ENCODE peak calls at places on chromosomes 12 and 14, in five cellular contexts. L, Q, G, J and Z are unnamed samples.

GRCh38 chr14:96059519-96060135 is 20.5 kb downstream of the C14orf132 start:
- DNase-seq in L (no peak), J (no peak), G (no peak), Q (no peak), Z (no peak)

GRCh38 chr14:31927348-31927826 is 149.7 kb upstream of the ARHGAP5 start:
- DNase-seq in L (peak; percentile 21), G (no peak), J (no peak), Q (peak; percentile 84), Z (no peak)

GRCh38 chr12:6536894-6537579 is 2.7 kb downstream of the GAPDH start:
- DNase-seq in G (no peak), J (no peak), Q (peak; percentile 37), L (no peak), Z (no peak)

GRCh38 chr12:125853670-125854069 is 788.4 kb downstream of the AACS start:
- DNase-seq in Q (no peak), J (no peak), G (no peak), L (no peak), Z (no peak)

GRCh38 chr14:75283162-75283883 is 4.7 kb downstream of the FOS start:
- DNase-seq in J (peak; percentile 17), Q (peak; percentile 89), G (no peak), L (peak; percentile 51), Z (no peak)

GRCh38 chr12:122028165-122028591 is 6.5 kb downstream of the BCL7A start:
- DNase-seq in Q (no peak), J (no peak), L (no peak), G (no peak), Z (no peak)

GRCh38 chr14:51087024-51087423 is 7.9 kb downstream of the TRIM9 start:
- DNase-seq in L (peak; percentile 41), Q (peak; percentile 82), J (peak; percentile 25), G (peak; percentile 72), Z (no peak)

GRCh38 chr14:58572092-58572853 is 65.5 kb upstream of the DACT1 start:
- DNase-seq in G (no peak), J (no peak), L (no peak), Q (peak; percentile 13), Z (no peak)

GRCh38 chr14:73786942-73787759 is 64.5 kb upstream of the PTGR2 start:
- DNase-seq in L (peak; percentile 73), J (peak; percentile 65), G (no peak), Q (peak; percentile 31), Z (no peak)

GRCh38 chr14:67411820-67412421 is at the start of gene PLEK2:
- DNase-seq in G (peak; percentile 81), Q (peak; percentile 53), J (no peak), L (peak; percentile 65), Z (no peak)

GRCh38 chr14:106291626-106292025 is 765.2 kb downstream of the TMEM121 start:
- DNase-seq in Q (no peak), J (no peak), G (no peak), L (no peak), Z (no peak)

GRCh38 chr14:79424462-79424861 is 786.8 kb downstream of the DIO2 start:
- DNase-seq in G (no peak), L (no peak), Q (no peak), J (no peak), Z (no peak)

GRCh38 chr14:20587489-20588154 is at the start of gene RNASE11:
- DNase-seq in L (no peak), G (no peak), Q (no peak), J (no peak), Z (no peak)

GRCh38 chr12:89708793-89709156 is at the start of gene ATP2B1:
- DNase-seq in J (peak; percentile 77), G (peak; percentile 47), L (peak; percentile 81), Q (peak; percentile 88), Z (no peak)

GRCh38 chr12:81998761-81999378 is 239.7 kb upstream of the PPFIA2 start:
- DNase-seq in Q (no peak), G (no peak), L (no peak), J (no peak), Z (no peak)

GRCh38 chr12:106754331-106754730 is 20.2 kb upstream of the RIC8B start:
- DNase-seq in Q (no peak), L (no peak), J (no peak), G (no peak), Z (no peak)

GRCh38 chr14:39428118-39428517 is 4.1 kb downstream of the FBXO33 start:
- DNase-seq in J (no peak), G (no peak), L (no peak), Q (no peak), Z (no peak)

GRCh38 chr14:48504921-48505320 is 829.5 kb upstream of the MDGA2 start:
- DNase-seq in G (no peak), L (no peak), Q (no peak), J (no peak), Z (no peak)

GRCh38 chr12:92596388-92596787 is 106.4 kb upstream of the PLEKHG7 start:
- DNase-seq in G (no peak), Q (peak; percentile 30), J (no peak), L (no peak), Z (no peak)

GRCh38 chr12:9700606-9700956 is 31.1 kb downstream of the CLEC2D start:
- DNase-seq in Q (no peak), J (no peak), G (no peak), L (no peak), Z (no peak)

GRCh38 chr12:26451763-26452162 is 256.4 kb downstream of the SSPN start:
- DNase-seq in L (no peak), J (no peak), G (no peak), Q (no peak), Z (no peak)

GRCh38 chr14:83463500-83464098 is 1929.9 kb upstream of the SEL1L start:
- DNase-seq in Q (peak; percentile 28), G (no peak), J (peak; percentile 10), L (peak; percentile 80), Z (no peak)

DNA sequence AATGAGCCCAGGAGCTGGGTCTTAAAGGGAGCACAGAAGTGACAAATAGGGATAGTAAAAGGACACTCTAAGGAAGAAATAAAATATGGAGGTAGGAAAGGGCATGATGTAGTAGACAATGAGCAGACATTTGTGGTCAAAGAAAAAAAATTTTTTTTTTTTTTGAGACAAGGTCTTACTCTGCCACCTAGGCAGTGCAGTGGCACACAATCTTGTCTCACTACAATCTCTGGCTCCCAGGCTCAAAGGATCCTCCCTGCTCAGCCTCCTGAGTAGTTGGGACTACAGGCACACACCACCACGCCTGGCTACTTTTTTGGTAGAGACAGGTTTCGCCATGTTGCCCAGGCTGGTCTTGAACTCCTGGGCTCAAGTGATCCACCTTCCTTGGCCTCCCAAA is 8.5 kb downstream of the FKBP3 start:
- DNase-seq in L (no peak), J (no peak), G (no peak), Q (no peak), Z (no peak)
- H3K27ac ChIP-seq in L (no peak overlapping the region), J (no peak overlapping the region), G (no peak overlapping the region), Q (no peak overlapping the region), Z (no peak overlapping the region)

GRCh38 chr12:19227190-19227879 is 97.8 kb downstream of the PLEKHA5 start:
- DNase-seq in G (no peak), Q (no peak), J (no peak), L (peak; percentile 24), Z (no peak)
- TF ChIP-seq REST in G (no peak), Q (no peak), J (no peak), L (no peak), Z (no peak)

DNA sequence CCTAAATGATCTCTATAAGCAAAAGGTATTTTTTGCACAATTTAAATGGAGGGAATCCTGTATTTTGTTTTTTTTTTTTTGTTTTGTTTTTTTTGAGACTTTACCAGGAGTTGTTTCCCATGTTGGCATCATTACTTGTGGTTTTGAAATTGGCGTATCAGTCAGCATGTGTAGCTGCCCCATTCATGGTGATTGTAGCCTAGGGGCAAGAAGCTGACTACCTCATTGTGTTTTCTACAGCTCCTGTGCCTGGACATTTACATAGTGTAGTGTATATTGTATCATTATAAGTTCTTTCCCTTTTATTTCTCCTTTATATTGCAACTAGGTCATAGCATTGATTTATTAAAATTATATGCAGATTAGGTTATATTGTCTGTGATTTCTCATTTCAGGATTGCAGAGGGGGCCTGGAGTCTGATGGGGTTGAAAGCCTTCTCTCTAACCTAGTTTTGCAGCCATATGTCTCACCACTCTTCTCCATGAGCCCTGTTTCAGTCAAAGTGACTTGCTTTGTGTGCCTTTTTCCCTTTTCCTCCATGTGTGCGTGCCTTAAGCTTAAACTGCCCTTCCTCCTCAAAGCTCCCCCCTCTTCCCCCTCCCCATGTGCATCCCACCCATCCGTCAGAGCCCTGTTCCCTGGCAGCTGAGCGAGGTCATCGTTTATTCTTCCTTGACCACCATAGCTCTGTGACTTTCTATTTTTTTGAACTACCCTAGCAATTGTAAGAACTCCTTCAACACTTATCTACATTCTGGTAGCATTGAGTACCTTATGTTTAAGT is 24.7 kb downstream of the SAMD4A start:
- DNase-seq in G (no peak), Q (no peak), L (no peak), J (no peak), Z (no peak)
- H3K27ac ChIP-seq in G (no peak overlapping the region), Q (no peak overlapping the region), L (peak overlapping the region; percentile 40), J (no peak overlapping the region), Z (no peak overlapping the region)

DNA sequence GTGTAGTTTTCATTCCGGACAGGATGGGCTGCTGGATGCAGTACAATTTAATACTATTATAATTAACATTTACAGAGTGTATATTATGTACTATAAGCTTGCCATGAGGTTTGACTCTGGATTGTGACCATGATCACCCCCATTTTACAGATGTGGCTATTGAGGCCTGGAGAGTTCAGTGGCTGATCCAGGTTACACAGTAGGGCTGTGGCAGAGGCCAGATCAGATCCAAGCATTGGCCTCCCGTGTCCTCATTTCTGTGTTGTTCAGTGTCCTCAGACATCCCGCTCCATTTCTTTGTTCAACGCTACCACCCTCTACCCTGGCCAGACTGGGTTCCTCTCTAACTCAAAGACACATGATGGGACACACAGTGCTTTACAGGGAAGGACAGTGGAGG is 179.2 kb downstream of the CHST11 start:
- DNase-seq in G (no peak), Q (no peak), J (no peak), L (no peak), Z (no peak)
- TF ChIP-seq REST in G (no peak), Q (no peak), J (no peak), L (no peak), Z (no peak)

DNA sequence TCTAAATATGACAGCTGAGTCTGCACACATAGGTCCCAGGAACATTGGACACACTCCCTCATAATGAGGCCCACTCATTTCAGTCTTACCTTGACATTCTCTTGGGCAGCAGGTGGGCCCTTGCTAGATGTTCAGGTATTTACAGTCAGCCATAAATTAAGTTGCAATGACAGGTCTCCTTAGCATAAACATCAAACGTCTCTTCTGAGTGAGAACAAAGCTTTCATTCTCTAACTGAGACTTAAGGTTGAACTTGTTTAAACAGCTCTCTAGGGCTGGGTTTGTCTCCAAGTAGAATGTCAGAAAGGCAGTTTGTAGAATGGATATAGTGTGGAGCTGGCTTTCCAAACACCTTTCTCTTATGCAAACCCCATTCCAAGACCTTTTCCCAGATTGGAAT is 10.3 kb downstream of the ACVR1B start:
- DNase-seq in J (no peak), G (peak; percentile 57), Q (no peak), L (no peak), Z (no peak)
- H3K27ac ChIP-seq in J (no peak overlapping the region), G (no peak overlapping the region), Q (no peak overlapping the region), L (no peak overlapping the region), Z (no peak overlapping the region)